ENCODE peak calls at places on chromosomes 4 and X, in four cellular contexts. Z, R, N and P are unnamed samples.

GRCh38 chr4:121376097-121376496 is 4.7 kb downstream of the QRFPR start:
- DNase-seq in Z (no peak), R (no peak), N (no peak), P (no peak)

GRCh38 chr4:77631276-77631675 is 25.7 kb downstream of the CXCL13 start:
- DNase-seq in Z (no peak), R (no peak), N (no peak), P (no peak)

GRCh38 chr4:91064157-91064853 is 937.1 kb downstream of the CCSER1 start:
- DNase-seq in Z (peak), R (no peak), N (no peak), P (no peak)

GRCh38 chr4:75289843-75290616 is 224.2 kb downstream of the RCHY1 start:
- DNase-seq in Z (peak), R (no peak), N (peak), P (no peak)

GRCh38 chr4:125316781-125317525 is 2.2 kb downstream of the FAT4 start:
- DNase-seq in Z (peak), R (no peak), N (peak), P (no peak)

GRCh38 chrX:154056739-154057367 is 37.2 kb upstream of the IRAK1 start:
- DNase-seq in Z (peak), R (no peak), N (no peak), P (no peak)

GRCh38 chr4:107069049-107069448 is 32.9 kb upstream of the DKK2 start:
- DNase-seq in Z (peak), R (no peak), N (peak), P (no peak)

GRCh38 chr4:17597517-17597916 is 16.9 kb upstream of the MED28 start:
- DNase-seq in Z (peak), R (no peak), N (no peak), P (no peak)

GRCh38 chrX:18160369-18160768 is 60.3 kb downstream of the BEND2 start:
- DNase-seq in Z (no peak), R (no peak), N (no peak), P (no peak)

GRCh38 chrX:53263597-53264094 is 17.7 kb downstream of the IQSEC2 start:
- DNase-seq in Z (peak), R (no peak), N (no peak), P (peak)

GRCh38 chrX:28847423-28847822 is 260.2 kb downstream of the IL1RAPL1 start:
- DNase-seq in Z (peak), R (no peak), N (no peak), P (no peak)

GRCh38 chrX:69319376-69319775 is 154.1 kb upstream of the PJA1 start:
- DNase-seq in Z (no peak), R (no peak), N (no peak), P (no peak)

GRCh38 chr4:108303488-108304177 is 134.9 kb upstream of the LEF1 start:
- DNase-seq in Z (no peak), R (no peak), N (no peak), P (no peak)

GRCh38 chr4:144179152-144179739 is 38.7 kb upstream of the GYPA start:
- DNase-seq in Z (no peak), R (no peak), N (no peak), P (peak)

GRCh38 chr4:5199142-5199541 is 147.9 kb downstream of the STK32B start:
- DNase-seq in Z (no peak), R (no peak), N (no peak), P (no peak)

GRCh38 chr4:21544410-21544809 is 404.2 kb downstream of the KCNIP4 start:
- DNase-seq in Z (no peak), R (no peak), N (no peak), P (no peak)

GRCh38 chr4:184655889-184656869 is 6.6 kb downstream of the PRIMPOL start:
- DNase-seq in Z (no peak), R (no peak), N (no peak), P (no peak)

GRCh38 chr4:168880087-168880675 is 129.9 kb downstream of the CBR4 start:
- DNase-seq in Z (no peak), R (no peak), N (no peak), P (no peak)

GRCh38 chrX:16123222-16123786 is at the start of gene GRPR:
- DNase-seq in Z (peak), R (peak), N (peak), P (peak)
- TF ChIP-seq CTCF in Z (peak), R (peak), N (peak), P (peak)

GRCh38 chrX:3939967-3940610 is 226.6 kb upstream of the PRKX start:
- DNase-seq in Z (peak), R (no peak), N (peak), P (no peak)
- TF ChIP-seq CTCF in Z (peak), R (peak), N (peak), P (no peak)

GRCh38 chr4:177175473-177175872 is 134.2 kb upstream of the NEIL3 start:
- DNase-seq in Z (no peak), R (no peak), N (no peak), P (no peak)

GRCh38 chr4:177171588-177171987 is 138.1 kb upstream of the NEIL3 start:
- DNase-seq in Z (no peak), R (no peak), N (no peak), P (no peak)
- TF ChIP-seq CTCF in Z (no peak), R (no peak), N (no peak), P (no peak)

DNA sequence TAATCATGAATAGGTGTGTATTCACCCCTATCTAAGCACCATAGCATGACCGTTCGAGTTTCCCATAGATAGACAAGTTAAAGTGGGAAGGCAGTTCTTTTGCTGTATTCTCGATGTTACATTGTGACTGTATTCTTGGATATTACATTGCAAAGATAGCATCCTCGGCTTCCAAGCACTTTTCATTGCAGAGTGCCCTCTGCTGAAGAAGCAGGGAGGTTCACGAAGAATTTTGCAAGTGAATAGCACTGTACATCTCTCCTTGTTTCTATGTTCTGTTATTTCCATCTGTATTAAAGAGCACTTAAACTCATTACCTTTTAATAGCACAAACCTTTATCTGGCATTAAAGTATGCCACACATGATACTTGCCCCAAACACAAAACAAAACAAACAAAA is 426.7 kb upstream of the ARX start:
- DNase-seq in Z (peak), R (no peak), N (no peak), P (no peak)
- TF ChIP-seq CTCF in Z (no peak), R (no peak), N (peak), P (no peak)